ENCODE peak calls at places on chromosomes 3 and 15, in five cellular contexts. S is spleen, Y is GM18507, I is ACHN, X is endothelial cell. C is an unnamed sample.

GRCh38 chr3:56025316-56025715 is 443.0 kb downstream of the ERC2 start:
- DNase-seq in Y (no peak), X (no peak), I (no peak), S (no peak), C (no peak)

GRCh38 chr3:87082806-87083440 is 92.0 kb upstream of the VGLL3 start:
- DNase-seq in Y (no peak), X (peak), S (no peak), I (peak), C (peak)

GRCh38 chr3:136671921-136672320 is 80.3 kb downstream of the STAG1 start:
- DNase-seq in X (no peak), Y (no peak), S (no peak), I (peak), C (no peak)

GRCh38 chr3:67386446-67386845 is 268.0 kb downstream of the SUCLG2 start:
- DNase-seq in S (no peak), X (no peak), Y (no peak), I (no peak), C (no peak)

GRCh38 chr15:95946946-95947345 is 383.6 kb upstream of the NR2F2 start:
- DNase-seq in S (no peak), X (no peak), I (no peak), Y (no peak), C (no peak)

GRCh38 chr15:101568304-101568703 is 78.8 kb upstream of the PCSK6 start:
- DNase-seq in I (no peak), X (no peak), S (no peak), Y (no peak), C (no peak)

GRCh38 chr3:128442949-128443348 is 23.7 kb downstream of the DNAJB8 start:
- DNase-seq in Y (no peak), S (no peak), X (no peak), I (no peak), C (no peak)

GRCh38 chr3:43738305-43738704 is 47.6 kb downstream of the ABHD5 start:
- DNase-seq in X (no peak), I (no peak), Y (no peak), S (no peak), C (no peak)

GRCh38 chr15:87547470-87548181 is 708.9 kb downstream of the NTRK3 start:
- DNase-seq in Y (no peak), I (no peak), X (no peak), S (no peak), C (no peak)

GRCh38 chr3:191217331-191217730 is 18.3 kb downstream of the OSTN start:
- DNase-seq in I (no peak), X (no peak), S (no peak), Y (no peak), C (no peak)

GRCh38 chr3:58743296-58743695 is 76.7 kb upstream of the FAM3D start:
- DNase-seq in X (no peak), S (no peak), Y (no peak), I (no peak), C (no peak)

GRCh38 chr15:65079580-65079979 is 3.0 kb downstream of the KBTBD13 start:
- DNase-seq in I (no peak), Y (no peak), X (no peak), S (no peak), C (peak)

GRCh38 chr15:57570340-57570739 is 21.4 kb upstream of the MYZAP start:
- DNase-seq in X (no peak), Y (no peak), I (no peak), S (no peak), C (no peak)

GRCh38 chr3:16113704-16114103 is 60.8 kb upstream of the GALNT15 start:
- DNase-seq in X (no peak), S (no peak), I (no peak), Y (no peak), C (no peak)

GRCh38 chr3:168251371-168251770 is 155.6 kb upstream of the GOLIM4 start:
- DNase-seq in S (no peak), I (no peak), X (no peak), Y (no peak), C (no peak)

GRCh38 chr3:194930439-194931204 is 244.9 kb downstream of the FAM43A start:
- DNase-seq in X (peak), Y (no peak), I (no peak), S (peak), C (peak)

GRCh38 chr15:85752591-85752990 is 42.1 kb downstream of the KLHL25 start:
- DNase-seq in S (peak), X (no peak), I (peak), Y (no peak), C (no peak)

GRCh38 chr3:120743081-120743365 is 479 bp downstream of the GTF2E1 start:
- DNase-seq in X (no peak), Y (no peak), I (peak), S (no peak), C (peak)

GRCh38 chr15:41882689-41883483 is 11.0 kb downstream of the SPTBN5 start:
- DNase-seq in I (no peak), S (no peak), Y (no peak), X (no peak), C (peak)

GRCh38 chr3:13016083-13016725 is 57.0 kb downstream of the IQSEC1 start:
- DNase-seq in Y (no peak), X (no peak), I (no peak), S (peak), C (no peak)

GRCh38 chr15:78174398-78174797 is 25.2 kb downstream of the IDH3A start:
- DNase-seq in Y (no peak), I (no peak), S (peak), X (no peak), C (no peak)

GRCh38 chr15:65400760-65401606 is 21.8 kb downstream of the IGDCC4 start:
- DNase-seq in X (peak), I (peak), Y (peak), S (peak), C (peak)

GRCh38 chr15:65355173-65355982 is 22.4 kb downstream of the IGDCC3 start:
- DNase-seq in I (no peak), Y (no peak), S (peak), X (no peak), C (no peak)

GRCh38 chr3:160195106-160195505 is 30.1 kb upstream of the C3orf80 start:
- DNase-seq in X (no peak), I (no peak), Y (no peak), S (no peak), C (no peak)

GRCh38 chr3:114226313-114226712 is 11.1 kb downstream of the ZNF80 start:
- DNase-seq in X (no peak), S (no peak), Y (no peak), I (no peak), C (no peak)

GRCh38 chr3:130934442-130935089 is 40.7 kb downstream of the ATP2C1 start:
- DNase-seq in Y (no peak), S (no peak), I (no peak), X (no peak), C (no peak)

GRCh38 chr3:170344971-170345370 is 12.5 kb upstream of the SKIL start:
- DNase-seq in Y (no peak), I (no peak), X (no peak), S (no peak), C (no peak)

GRCh38 chr3:97197830-97198229 is 383.4 kb downstream of the EPHA6 start:
- DNase-seq in S (no peak), Y (no peak), I (no peak), X (no peak), C (no peak)

GRCh38 chr15:54298396-54298795 is 320.2 kb downstream of the UNC13C start:
- DNase-seq in I (no peak), X (no peak), Y (no peak), S (no peak), C (no peak)

GRCh38 chr3:10242182-10243065 is 5.8 kb upstream of the TATDN2 start:
- DNase-seq in I (peak), S (no peak), X (no peak), Y (no peak), C (peak)

GRCh38 chr3:148467341-148467740 is 230.4 kb upstream of the AGTR1 start:
- DNase-seq in I (no peak), Y (no peak), X (no peak), S (no peak), C (no peak)